ENCODE peak calls at places on chromosomes 12 and 14, in four cellular contexts. V, M, X and Z are unnamed samples.

GRCh38 chr14:74911704-74912103 is 11.4 kb downstream of the RPS6KL1 start:
- DNase-seq in X (no peak), M (no peak), V (no peak), Z (no peak)

GRCh38 chr12:26156201-26156871 is 31.5 kb upstream of the BHLHE41 start:
- DNase-seq in M (no peak), V (no peak), X (no peak), Z (peak; percentile 89)

GRCh38 chr14:26966942-26967341 is 369.1 kb upstream of the NOVA1 start:
- DNase-seq in X (no peak), V (peak; percentile 66), M (no peak), Z (peak; percentile 69)

GRCh38 chr12:27525373-27525772 is 1.4 kb downstream of the PPFIBP1 start:
- DNase-seq in X (no peak), V (no peak), M (peak; percentile 81), Z (peak; percentile 36)

GRCh38 chr14:63896278-63896720 is 43.5 kb downstream of the SYNE2 start:
- DNase-seq in V (peak; percentile 30), X (peak; percentile 42), M (peak; percentile 57), Z (peak; percentile 52)

GRCh38 chr12:42326466-42327226 is 679 bp downstream of the PPHLN1 start:
- DNase-seq in V (no peak), M (no peak), X (peak; percentile 37), Z (peak; percentile 84)

GRCh38 chr12:6823161-6824084 is 1.8 kb downstream of the GPR162 start:
- DNase-seq in M (no peak), X (no peak), V (no peak), Z (no peak)

GRCh38 chr14:51004352-51004800 is 60.1 kb upstream of the PYGL start:
- DNase-seq in M (no peak), X (peak; percentile 30), V (peak; percentile 72), Z (peak; percentile 60)

GRCh38 chr12:113070117-113070906 is 13.8 kb downstream of the DTX1 start:
- DNase-seq in M (no peak), V (no peak), X (no peak), Z (no peak)

GRCh38 chr12:26109343-26109841 is 15.4 kb downstream of the BHLHE41 start:
- DNase-seq in M (no peak), V (peak; percentile 83), X (no peak), Z (no peak)

GRCh38 chr12:69096669-69097364 is 142.6 kb upstream of the CPSF6 start:
- DNase-seq in M (no peak), V (no peak), X (no peak), Z (peak; percentile 59)

GRCh38 chr12:57694459-57695019 is 607 bp downstream of the OS9 start:
- DNase-seq in X (peak; percentile 56), V (no peak), M (no peak), Z (peak; percentile 75)

GRCh38 chr14:105167303-105168092 is 1.1 kb downstream of the JAG2 start:
- DNase-seq in V (peak; percentile 39), X (peak; percentile 67), M (no peak), Z (peak; percentile 74)

GRCh38 chr12:113098428-113099028 is 37.0 kb downstream of the RASAL1 start:
- DNase-seq in V (peak; percentile 71), M (peak; percentile 80), X (peak; percentile 83), Z (peak; percentile 98)

GRCh38 chr14:93039649-93040315 is 75.9 kb downstream of the ITPK1 start:
- DNase-seq in V (no peak), M (no peak), X (no peak), Z (no peak)

GRCh38 chr14:65533736-65534404 is 121.3 kb downstream of the FUT8 start:
- DNase-seq in M (no peak), V (no peak), X (no peak), Z (peak; percentile 29)

GRCh38 chr12:58503731-58504520 is 416.4 kb downstream of the LRIG3 start:
- DNase-seq in M (no peak), X (peak; percentile 99), V (no peak), Z (peak; percentile 66)

GRCh38 chr14:59306775-59307174 is 118.3 kb downstream of the DAAM1 start:
- DNase-seq in M (no peak), X (no peak), V (no peak), Z (peak; percentile 42)

GRCh38 chr14:52694761-52695480 is 437 bp downstream of the ERO1A start:
- DNase-seq in M (no peak), V (no peak), X (peak; percentile 41), Z (peak; percentile 67)

GRCh38 chr14:88682495-88683114 is 110.1 kb downstream of the EML5 start:
- DNase-seq in X (no peak), V (no peak), M (no peak), Z (no peak)

GRCh38 chr12:53751336-53752191 is at the start of gene CISTR:
- DNase-seq in M (no peak), X (peak; percentile 48), V (no peak), Z (peak; percentile 66)